ENCODE peak calls at places on chromosome 6, in eight cellular contexts. Q is CD8-positive, alpha-beta T cell; J is left ventricle myocardium superior; L is activated CD4-positive, alpha-beta T cell treated with anti-CD3 and anti-CD28 coated beads, Interleukin-2, amount 50 U/mL, for 1 hour; A is GM10248; X is LHCN-M2; T is kidney glomerular epithelial cell; F is B cell. H is an unnamed sample.

GRCh38 chr6:5331860-5332442 is 70.6 kb downstream of the FARS2 start:
- DNase-seq in F (no peak), X (no peak), Q (no peak), T (no peak), L (no peak), A (no peak), J (no peak), H (no peak)

GRCh38 chr6:26268659-26269402 is 96.2 kb upstream of the BTN3A2 start:
- DNase-seq in Q (no peak), J (no peak), A (no peak), L (no peak), F (no peak), X (no peak), T (no peak), H (peak)

GRCh38 chr6:37818536-37819176 is 871 bp upstream of the ZFAND3 start:
- DNase-seq in F (peak), X (peak), J (peak), L (peak), T (peak), Q (peak), A (peak), H (peak)

GRCh38 chr6:79630400-79630882 is 688 bp upstream of the SH3BGRL2 start:
- DNase-seq in T (no peak), L (no peak), Q (no peak), J (no peak), F (no peak), A (no peak), X (no peak), H (no peak)

GRCh38 chr6:30913721-30914075 is 340 bp upstream of the VARS2 start:
- DNase-seq in X (no peak), L (no peak), A (no peak), J (no peak), Q (no peak), T (no peak), F (peak), H (no peak)

GRCh38 chr6:3204921-3205320 is 22.5 kb downstream of the TUBB2B start:
- DNase-seq in T (no peak), F (no peak), Q (no peak), X (no peak), J (no peak), L (no peak), A (no peak), H (no peak)

GRCh38 chr6:104633125-104633524 is 226.6 kb downstream of the HACE1 start:
- DNase-seq in A (no peak), X (no peak), L (no peak), F (no peak), J (no peak), T (no peak), Q (no peak), H (no peak)

GRCh38 chr6:36985963-36986703 is at the start of gene MTCH1:
- DNase-seq in A (peak), F (peak), T (peak), Q (peak), J (peak), X (peak), L (peak), H (peak)

GRCh38 chr6:96520039-96520850 is 1.4 kb upstream of the UFL1 start:
- DNase-seq in A (no peak), X (peak), J (no peak), F (no peak), L (no peak), T (peak), Q (no peak), H (peak)

H was measured in RCC 7860.